ENCODE peak calls at places on chromosomes 6 and 20, in five cellular contexts. Z is endothelial cell, I is lower leg skin, V is RCC 7860, S is G401. N is an unnamed sample.

GRCh38 chr6:42441059-42441471 is 10.7 kb downstream of the TRERF1 start:
- DNase-seq in I (no peak), V (no peak), Z (no peak), S (no peak), N (no peak)

GRCh38 chr6:73657201-73657600 is 3.4 kb upstream of the SLC17A5 start:
- DNase-seq in Z (no peak), I (no peak), V (no peak), S (no peak), N (no peak)

GRCh38 chr6:2858678-2859324 is 17.1 kb upstream of the SERPINB1 start:
- DNase-seq in I (no peak), V (no peak), Z (no peak), S (no peak), N (no peak)

GRCh38 chr6:116461563-116462507 is 660 bp downstream of the CALHM6 start:
- DNase-seq in V (no peak), S (no peak), I (no peak), Z (peak; percentile 48), N (no peak)

GRCh38 chr20:21436186-21436585 is 38.9 kb upstream of the NKX2-4 start:
- DNase-seq in S (no peak), V (peak; percentile 98), Z (no peak), I (no peak), N (no peak)

GRCh38 chr6:38018755-38019165 is 199.2 kb downstream of the ZFAND3 start:
- DNase-seq in V (no peak), I (no peak), Z (no peak), S (no peak), N (no peak)

GRCh38 chr6:43887906-43888683 is 118.1 kb downstream of the VEGFA start:
- DNase-seq in Z (no peak), S (peak; percentile 26), I (no peak), V (no peak), N (no peak)

GRCh38 chr20:36306557-36307411 is 645 bp downstream of the DLGAP4 start:
- DNase-seq in S (no peak), Z (no peak), V (no peak), I (no peak), N (no peak)

GRCh38 chr6:127971945-127972391 is 71.1 kb upstream of the THEMIS start:
- DNase-seq in S (no peak), V (peak; percentile 67), Z (no peak), I (no peak), N (no peak)

GRCh38 chr6:158697798-158698197 is 47.9 kb downstream of the SYTL3 start:
- DNase-seq in V (no peak), S (no peak), I (no peak), Z (no peak), N (no peak)

GRCh38 chr6:159760602-159761057 is 1.2 kb upstream of the ACAT2 start:
- DNase-seq in S (peak; percentile 33), Z (peak; percentile 16), V (peak; percentile 90), I (no peak), N (no peak)

GRCh38 chr20:50804453-50805348 is 9.8 kb downstream of the BCAS4 start:
- DNase-seq in S (no peak), Z (no peak), V (no peak), I (no peak), N (no peak)

GRCh38 chr6:125236536-125237327 is 65.0 kb downstream of the HDDC2 start:
- DNase-seq in V (no peak), Z (no peak), I (no peak), S (no peak), N (no peak)

GRCh38 chr6:133594551-133594950 is 294.4 kb upstream of the TCF21 start:
- DNase-seq in Z (no peak), V (no peak), I (no peak), S (no peak), N (no peak)